ENCODE peak calls at places on chromosomes 5 and 9, in four cellular contexts. T, A, J and E are unnamed samples.

GRCh38 chr5:179974946-179975712 is 67.4 kb upstream of the TBC1D9B start:
- DNase-seq in T (peak; percentile 28), A (peak; percentile 32), J (peak; percentile 74), E (no peak)

GRCh38 chr5:132202711-132203463 is 24.8 kb downstream of the P4HA2 start:
- DNase-seq in T (no peak), A (no peak), J (no peak), E (no peak)

GRCh38 chr5:56412601-56413379 is 179.7 kb upstream of the ANKRD55 start:
- DNase-seq in T (no peak), A (no peak), J (no peak), E (no peak)

GRCh38 chr9:16787724-16788123 is 82.7 kb downstream of the BNC2 start:
- DNase-seq in T (no peak), A (no peak), J (no peak), E (no peak)

GRCh38 chr9:94805585-94805984 is 79.1 kb downstream of the AOPEP start:
- DNase-seq in T (no peak), A (no peak), J (peak; percentile 35), E (peak; percentile 33)

GRCh38 chr9:136791466-136792276 is 527 bp downstream of the TMEM141 start:
- DNase-seq in T (peak; percentile 37), A (peak; percentile 47), J (peak; percentile 59), E (peak; percentile 68)

GRCh38 chr9:110260911-110261310 is 4.6 kb upstream of the TXN start:
- DNase-seq in T (no peak), A (no peak), J (peak; percentile 19), E (no peak)

GRCh38 chr5:157050050-157050449 is 8.9 kb downstream of the HAVCR1 start:
- DNase-seq in T (no peak), A (no peak), J (no peak), E (no peak)

GRCh38 chr5:122149691-122150090 is 20.3 kb downstream of the ZNF474 start:
- DNase-seq in T (peak; percentile 33), A (no peak), J (no peak), E (no peak)

GRCh38 chr5:95332179-95332578 is 47.3 kb upstream of the MCTP1 start:
- DNase-seq in T (no peak), A (no peak), J (no peak), E (no peak)

GRCh38 chr9:132802121-132802795 is 75.8 kb downstream of the AK8 start:
- DNase-seq in T (no peak), A (no peak), J (no peak), E (no peak)

GRCh38 chr9:137314561-137315560 is 12.8 kb upstream of the NRARP start:
- DNase-seq in T (no peak), A (no peak), J (peak; percentile 43), E (no peak)

GRCh38 chr5:181042036-181042435 is 2.0 kb downstream of the BTNL9 start:
- DNase-seq in T (no peak), A (no peak), J (no peak), E (no peak)

GRCh38 chr5:143515829-143516228 is 112.3 kb upstream of the NR3C1 start:
- DNase-seq in T (no peak), A (no peak), J (no peak), E (no peak)

GRCh38 chr9:37404590-37404989 is 17.9 kb upstream of the GRHPR start:
- DNase-seq in T (no peak), A (no peak), J (no peak), E (no peak)

GRCh38 chr9:92771309-92771708 is 6.7 kb upstream of the BICD2 start:
- DNase-seq in T (no peak), A (no peak), J (no peak), E (no peak)

GRCh38 chr5:139177809-139178581 is 20.2 kb downstream of the SIL1 start:
- DNase-seq in T (no peak), A (no peak), J (peak; percentile 49), E (no peak)

GRCh38 chr5:13558408-13558807 is 386.1 kb downstream of the DNAH5 start:
- DNase-seq in T (no peak), A (no peak), J (no peak), E (no peak)

GRCh38 chr5:122500245-122501086 is 188.4 kb downstream of the SNCAIP start:
- DNase-seq in T (peak; percentile 44), A (peak; percentile 26), J (peak; percentile 59), E (peak; percentile 38)

GRCh38 chr5:14035859-14036440 is 91.5 kb upstream of the DNAH5 start:
- DNase-seq in T (no peak), A (peak; percentile 73), J (no peak), E (peak; percentile 92)

GRCh38 chr9:137063311-137064026 is 6.9 kb downstream of the SAPCD2 start:
- DNase-seq in T (no peak), A (no peak), J (no peak), E (no peak)

GRCh38 chr5:22372376-22372775 is 480.8 kb downstream of the CDH12 start:
- DNase-seq in T (no peak), A (no peak), J (no peak), E (no peak)

GRCh38 chr5:399296-400281 is 43.4 kb upstream of the EXOC3 start:
- DNase-seq in T (no peak), A (peak; percentile 61), J (peak; percentile 71), E (peak; percentile 40)

GRCh38 chr9:99385814-99386279 is 163.8 kb downstream of the SEC61B start:
- DNase-seq in T (no peak), A (no peak), J (no peak), E (peak; percentile 22)

GRCh38 chr9:86246752-86247161 is 12.7 kb downstream of the C9orf153 start:
- DNase-seq in T (no peak), A (peak; percentile 61), J (no peak), E (no peak)

GRCh38 chr9:133876836-133877235 is 115.3 kb downstream of the VAV2 start:
- DNase-seq in T (no peak), A (no peak), J (no peak), E (no peak)

GRCh38 chr5:121533814-121534213 is 317.9 kb upstream of the FTMT start:
- DNase-seq in T (no peak), A (no peak), J (no peak), E (no peak)

GRCh38 chr5:14156611-14157493 is 13.7 kb downstream of the TRIO start:
- DNase-seq in T (no peak), A (peak; percentile 34), J (peak; percentile 45), E (peak; percentile 32)

DNA sequence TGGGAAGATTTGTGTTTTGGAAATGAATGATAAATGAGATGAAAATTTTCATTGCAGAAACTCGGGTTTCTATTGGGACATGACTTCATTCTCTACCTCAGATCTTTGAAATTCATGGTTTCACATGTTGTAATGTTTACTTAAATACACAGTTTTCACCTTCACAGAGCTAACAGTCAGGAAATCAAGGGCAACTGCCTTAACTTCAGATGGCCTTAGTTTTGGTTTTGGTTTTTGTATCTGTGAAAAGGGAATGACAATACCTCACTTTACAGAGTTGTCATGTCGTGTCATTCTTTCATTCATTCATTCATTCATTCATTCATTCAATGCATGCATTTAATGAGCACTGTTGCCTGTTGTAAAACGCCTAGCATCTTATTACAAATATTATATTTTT is 41.9 kb downstream of the NIM1K start:
- DNase-seq in T (no peak), A (no peak), J (no peak), E (no peak)
- TF ChIP-seq ELF1 in T (no peak), A (no peak), J (no peak), E (no peak)

GRCh38 chr5:83077662-83078261 is 415 bp downstream of the XRCC4 start:
- DNase-seq in T (peak; percentile 32), A (peak; percentile 64), J (no peak), E (no peak)
- TF ChIP-seq ELF1 in T (peak; percentile 66), A (no peak), J (no peak), E (no peak)

GRCh38 chr5:169647566-169647965 is 10.5 kb downstream of the DOCK2 start:
- DNase-seq in T (no peak), A (no peak), J (no peak), E (no peak)
- TF ChIP-seq ELF1 in T (no peak), A (no peak), J (no peak), E (no peak)

GRCh38 chr9:126303488-126303887 is 23.1 kb upstream of the MVB12B start:
- DNase-seq in T (no peak), A (peak; percentile 37), J (no peak), E (no peak)

GRCh38 chr9:126304207-126304945 is 22.3 kb upstream of the MVB12B start:
- DNase-seq in T (no peak), A (peak; percentile 25), J (no peak), E (no peak)

GRCh38 chr9:126301196-126301595 is 25.4 kb upstream of the MVB12B start:
- DNase-seq in T (no peak), A (no peak), J (no peak), E (no peak)

GRCh38 chr9:126299706-126300276 is 26.8 kb upstream of the MVB12B start:
- DNase-seq in T (no peak), A (peak; percentile 21), J (no peak), E (no peak)

DNA sequence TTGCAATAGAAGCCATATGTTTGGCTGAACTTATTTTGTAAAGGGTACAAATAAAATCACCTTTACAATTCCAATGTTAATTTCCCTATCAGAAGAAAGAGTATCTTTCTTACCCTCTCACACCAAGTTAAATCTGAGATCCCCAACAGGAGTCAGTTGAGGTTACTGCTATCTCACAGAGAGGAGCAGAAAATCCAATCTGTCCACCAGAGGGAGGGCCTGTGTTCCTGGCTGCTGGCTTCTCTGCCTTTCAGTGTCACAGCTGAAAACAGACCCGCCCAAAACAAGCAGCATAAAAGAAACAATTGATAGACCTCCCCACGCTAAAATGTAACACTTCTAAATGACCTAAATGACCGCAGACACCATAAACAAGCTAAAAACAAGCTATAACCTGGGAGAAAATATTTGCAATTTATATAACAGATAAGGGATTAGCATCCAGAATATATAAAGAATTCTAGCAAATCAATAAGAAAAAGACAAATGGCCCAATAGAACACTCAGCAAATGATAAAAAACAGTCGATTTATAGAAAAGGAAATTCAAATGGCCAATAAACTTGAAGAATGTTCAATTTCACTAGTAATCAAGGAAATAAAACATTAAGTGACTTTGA is 24.5 kb upstream of the MVB12B start:
- DNase-seq in T (peak; percentile 44), A (peak; percentile 69), J (peak; percentile 77), E (peak; percentile 65)
- TF ChIP-seq ELF1 in T (no peak), A (no peak), J (no peak), E (no peak)

DNA sequence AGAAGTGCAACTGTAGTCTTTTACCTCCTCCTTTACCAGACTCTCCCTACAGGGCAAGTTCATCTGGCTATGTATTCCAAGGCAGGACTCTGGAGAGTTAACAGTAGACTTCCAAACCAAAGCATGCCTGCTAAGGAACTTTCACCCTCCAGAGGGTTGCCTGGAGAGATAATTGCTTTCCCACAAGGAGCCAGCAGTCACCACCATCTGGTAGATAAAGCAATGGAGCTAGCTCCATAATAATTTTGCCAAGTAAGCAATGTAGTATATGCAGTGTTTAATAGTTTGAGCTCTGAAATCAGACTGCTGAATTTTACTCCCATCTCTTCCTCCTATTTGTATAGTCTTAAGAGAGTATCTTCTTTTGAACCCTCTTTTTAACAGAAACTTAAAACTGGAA is 566.8 kb upstream of the PTGER4 start:
- DNase-seq in T (no peak), A (no peak), J (no peak), E (no peak)
- TF ChIP-seq ELF1 in T (no peak), A (no peak), J (no peak), E (no peak)